ENCODE peak calls at places on chromosome 17, in eight cellular contexts. One of them, this sample, is unnamed.

GRCh38 chr17:69608808-69609494 is 194.5 kb downstream of the MAP2K6 start:
- DNase-seq in foreskin fibroblast: peak; percentile 89
- DNase-seq in neural progenitor cell: no peak
- DNase-seq in naive thymus-derived CD4-positive, alpha-beta T cell: no peak
- DNase-seq in aorta: no peak
- DNase-seq in skeletal muscle cell: peak; percentile 82
- DNase-seq in cardiac fibroblast: peak; percentile 76
- DNase-seq in CD8-positive, alpha-beta T cell: no peak
- DNase-seq in this sample: peak; percentile 94

GRCh38 chr17:79933863-79934652 is 94.8 kb upstream of the CBX4 start:
- DNase-seq in skeletal muscle cell: no peak
- DNase-seq in aorta: no peak
- DNase-seq in naive thymus-derived CD4-positive, alpha-beta T cell: no peak
- DNase-seq in neural progenitor cell: no peak
- DNase-seq in CD8-positive, alpha-beta T cell: no peak
- DNase-seq in foreskin fibroblast: no peak
- DNase-seq in cardiac fibroblast: peak; percentile 22
- DNase-seq in this sample: no peak

GRCh38 chr17:46795379-46795952 is 23.0 kb downstream of the WNT3 start:
- DNase-seq in CD8-positive, alpha-beta T cell: no peak
- DNase-seq in skeletal muscle cell: no peak
- DNase-seq in neural progenitor cell: no peak
- DNase-seq in naive thymus-derived CD4-positive, alpha-beta T cell: no peak
- DNase-seq in foreskin fibroblast: no peak
- DNase-seq in cardiac fibroblast: no peak
- DNase-seq in aorta: no peak
- DNase-seq in this sample: peak; percentile 78

GRCh38 chr17:37813753-37814152 is 68.9 kb upstream of the HNF1B start:
- DNase-seq in foreskin fibroblast: peak; percentile 29
- DNase-seq in naive thymus-derived CD4-positive, alpha-beta T cell: no peak
- DNase-seq in neural progenitor cell: no peak
- DNase-seq in CD8-positive, alpha-beta T cell: no peak
- DNase-seq in aorta: no peak
- DNase-seq in cardiac fibroblast: peak; percentile 15
- DNase-seq in skeletal muscle cell: peak; percentile 75
- DNase-seq in this sample: peak; percentile 94

GRCh38 chr17:57955183-57955952 is at the start of gene CUEDC1:
- DNase-seq in cardiac fibroblast: peak; percentile 71
- DNase-seq in CD8-positive, alpha-beta T cell: peak; percentile 64
- DNase-seq in aorta: peak; percentile 95
- DNase-seq in neural progenitor cell: peak; percentile 86
- DNase-seq in naive thymus-derived CD4-positive, alpha-beta T cell: peak; percentile 42
- DNase-seq in skeletal muscle cell: no peak
- DNase-seq in foreskin fibroblast: peak; percentile 59
- DNase-seq in this sample: peak; percentile 47

GRCh38 chr17:61463068-61463980 is 11.1 kb downstream of the TBX4 start:
- DNase-seq in cardiac fibroblast: no peak
- DNase-seq in skeletal muscle cell: no peak
- DNase-seq in neural progenitor cell: no peak
- DNase-seq in naive thymus-derived CD4-positive, alpha-beta T cell: no peak
- DNase-seq in foreskin fibroblast: no peak
- DNase-seq in aorta: peak; percentile 68
- DNase-seq in CD8-positive, alpha-beta T cell: no peak
- DNase-seq in this sample: no peak

GRCh38 chr17:42407289-42407836 is 15.7 kb downstream of the CAVIN1 start:
- DNase-seq in CD8-positive, alpha-beta T cell: peak; percentile 63
- DNase-seq in cardiac fibroblast: peak; percentile 89
- DNase-seq in aorta: peak; percentile 91
- DNase-seq in naive thymus-derived CD4-positive, alpha-beta T cell: peak; percentile 58
- DNase-seq in skeletal muscle cell: no peak
- DNase-seq in foreskin fibroblast: peak; percentile 64
- DNase-seq in neural progenitor cell: peak; percentile 79
- DNase-seq in this sample: peak; percentile 53

GRCh38 chr17:17067277-17067676 is 25.0 kb downstream of the MPRIP start:
- DNase-seq in cardiac fibroblast: peak; percentile 25
- DNase-seq in CD8-positive, alpha-beta T cell: no peak
- DNase-seq in neural progenitor cell: no peak
- DNase-seq in skeletal muscle cell: no peak
- DNase-seq in foreskin fibroblast: no peak
- DNase-seq in aorta: no peak
- DNase-seq in naive thymus-derived CD4-positive, alpha-beta T cell: no peak
- DNase-seq in this sample: peak; percentile 29

GRCh38 chr17:43627657-43628650 is 33.8 kb downstream of the MEOX1 start:
- DNase-seq in neural progenitor cell: peak; percentile 23
- DNase-seq in aorta: no peak
- DNase-seq in CD8-positive, alpha-beta T cell: no peak
- DNase-seq in cardiac fibroblast: no peak
- DNase-seq in skeletal muscle cell: no peak
- DNase-seq in foreskin fibroblast: no peak
- DNase-seq in naive thymus-derived CD4-positive, alpha-beta T cell: no peak
- DNase-seq in this sample: no peak

GRCh38 chr17:4004517-4005295 is 40.5 kb upstream of the ATP2A3 start:
- DNase-seq in neural progenitor cell: peak; percentile 85
- DNase-seq in foreskin fibroblast: no peak
- DNase-seq in cardiac fibroblast: peak; percentile 35
- DNase-seq in aorta: peak; percentile 87
- DNase-seq in skeletal muscle cell: no peak
- DNase-seq in CD8-positive, alpha-beta T cell: peak; percentile 71
- DNase-seq in naive thymus-derived CD4-positive, alpha-beta T cell: peak; percentile 52
- DNase-seq in this sample: peak; percentile 33

GRCh38 chr17:69967910-69968411 is 107.1 kb upstream of the KCNJ16 start:
- DNase-seq in CD8-positive, alpha-beta T cell: no peak
- DNase-seq in aorta: no peak
- DNase-seq in skeletal muscle cell: peak; percentile 81
- DNase-seq in cardiac fibroblast: peak; percentile 35
- DNase-seq in foreskin fibroblast: peak; percentile 68
- DNase-seq in naive thymus-derived CD4-positive, alpha-beta T cell: no peak
- DNase-seq in neural progenitor cell: no peak
- DNase-seq in this sample: peak; percentile 99

GRCh38 chr17:29573558-29573870 is 5.0 kb downstream of the TP53I13 start:
- DNase-seq in foreskin fibroblast: no peak
- DNase-seq in neural progenitor cell: no peak
- DNase-seq in naive thymus-derived CD4-positive, alpha-beta T cell: no peak
- DNase-seq in skeletal muscle cell: no peak
- DNase-seq in cardiac fibroblast: no peak
- DNase-seq in CD8-positive, alpha-beta T cell: no peak
- DNase-seq in aorta: no peak
- DNase-seq in this sample: no peak

GRCh38 chr17:16463341-16464000 is 28.5 kb downstream of the LRRC75A start:
- DNase-seq in naive thymus-derived CD4-positive, alpha-beta T cell: no peak
- DNase-seq in aorta: no peak
- DNase-seq in skeletal muscle cell: no peak
- DNase-seq in neural progenitor cell: no peak
- DNase-seq in foreskin fibroblast: peak; percentile 82
- DNase-seq in cardiac fibroblast: peak; percentile 74
- DNase-seq in CD8-positive, alpha-beta T cell: no peak
- DNase-seq in this sample: no peak

GRCh38 chr17:8223356-8224063 is 13.1 kb upstream of the AURKB start:
- DNase-seq in CD8-positive, alpha-beta T cell: peak; percentile 54
- DNase-seq in naive thymus-derived CD4-positive, alpha-beta T cell: no peak
- DNase-seq in skeletal muscle cell: no peak
- DNase-seq in neural progenitor cell: peak; percentile 85
- DNase-seq in cardiac fibroblast: peak; percentile 59
- DNase-seq in foreskin fibroblast: peak; percentile 45
- DNase-seq in aorta: peak; percentile 87
- DNase-seq in this sample: peak; percentile 41

GRCh38 chr17:70076189-70076588 is 1.2 kb downstream of the KCNJ16 start:
- DNase-seq in aorta: no peak
- DNase-seq in neural progenitor cell: no peak
- DNase-seq in foreskin fibroblast: no peak
- DNase-seq in naive thymus-derived CD4-positive, alpha-beta T cell: no peak
- DNase-seq in skeletal muscle cell: peak; percentile 28
- DNase-seq in cardiac fibroblast: no peak
- DNase-seq in CD8-positive, alpha-beta T cell: no peak
- DNase-seq in this sample: peak; percentile 68

GRCh38 chr17:45403906-45404490 is 28.7 kb downstream of the ARHGAP27 start:
- DNase-seq in neural progenitor cell: no peak
- DNase-seq in CD8-positive, alpha-beta T cell: no peak
- DNase-seq in cardiac fibroblast: no peak
- DNase-seq in aorta: peak; percentile 40
- DNase-seq in naive thymus-derived CD4-positive, alpha-beta T cell: no peak
- DNase-seq in foreskin fibroblast: no peak
- DNase-seq in skeletal muscle cell: no peak
- DNase-seq in this sample: no peak

GRCh38 chr17:59754547-59754946 is 47.1 kb downstream of the VMP1 start:
- DNase-seq in CD8-positive, alpha-beta T cell: peak; percentile 15
- DNase-seq in neural progenitor cell: no peak
- DNase-seq in skeletal muscle cell: peak; percentile 96
- DNase-seq in naive thymus-derived CD4-positive, alpha-beta T cell: peak; percentile 2
- DNase-seq in cardiac fibroblast: peak; percentile 92
- DNase-seq in foreskin fibroblast: peak; percentile 89
- DNase-seq in aorta: no peak
- DNase-seq in this sample: peak; percentile 99

GRCh38 chr17:5943232-5943631 is 126.9 kb upstream of the WSCD1 start:
- DNase-seq in skeletal muscle cell: no peak
- DNase-seq in naive thymus-derived CD4-positive, alpha-beta T cell: no peak
- DNase-seq in CD8-positive, alpha-beta T cell: no peak
- DNase-seq in foreskin fibroblast: no peak
- DNase-seq in aorta: no peak
- DNase-seq in neural progenitor cell: no peak
- DNase-seq in cardiac fibroblast: no peak
- DNase-seq in this sample: no peak

GRCh38 chr17:56681561-56682266 is 88.2 kb downstream of the NOG start:
- DNase-seq in CD8-positive, alpha-beta T cell: no peak
- DNase-seq in foreskin fibroblast: peak; percentile 49
- DNase-seq in cardiac fibroblast: peak; percentile 50
- DNase-seq in skeletal muscle cell: peak; percentile 80
- DNase-seq in neural progenitor cell: no peak
- DNase-seq in naive thymus-derived CD4-positive, alpha-beta T cell: no peak
- DNase-seq in aorta: no peak
- DNase-seq in this sample: peak; percentile 95

GRCh38 chr17:17076066-17076465 is 33.8 kb downstream of the MPRIP start:
- DNase-seq in neural progenitor cell: no peak
- DNase-seq in CD8-positive, alpha-beta T cell: no peak
- DNase-seq in foreskin fibroblast: no peak
- DNase-seq in naive thymus-derived CD4-positive, alpha-beta T cell: no peak
- DNase-seq in cardiac fibroblast: no peak
- DNase-seq in skeletal muscle cell: no peak
- DNase-seq in aorta: peak; percentile 46
- DNase-seq in this sample: no peak

GRCh38 chr17:78484300-78485159 is 92.7 kb downstream of the DNAH17 start:
- DNase-seq in CD8-positive, alpha-beta T cell: peak; percentile 66
- DNase-seq in foreskin fibroblast: no peak
- DNase-seq in aorta: no peak
- DNase-seq in skeletal muscle cell: no peak
- DNase-seq in neural progenitor cell: peak; percentile 69
- DNase-seq in naive thymus-derived CD4-positive, alpha-beta T cell: peak; percentile 67
- DNase-seq in cardiac fibroblast: no peak
- DNase-seq in this sample: no peak

GRCh38 chr17:48051278-48051677 is 3.1 kb downstream of the NFE2L1 start:
- DNase-seq in neural progenitor cell: no peak
- DNase-seq in foreskin fibroblast: no peak
- DNase-seq in aorta: no peak
- DNase-seq in naive thymus-derived CD4-positive, alpha-beta T cell: no peak
- DNase-seq in CD8-positive, alpha-beta T cell: no peak
- DNase-seq in cardiac fibroblast: no peak
- DNase-seq in skeletal muscle cell: no peak
- DNase-seq in this sample: no peak
- H3K4me3 ChIP-seq in neural progenitor cell: no peak overlapping the region
- H3K4me3 ChIP-seq in foreskin fibroblast: peak overlapping the region; percentile 42
- H3K4me3 ChIP-seq in aorta: no peak overlapping the region
- H3K4me3 ChIP-seq in naive thymus-derived CD4-positive, alpha-beta T cell: no peak overlapping the region
- H3K4me3 ChIP-seq in CD8-positive, alpha-beta T cell: no peak overlapping the region
- H3K4me3 ChIP-seq in cardiac fibroblast: peak overlapping the region; percentile 1
- H3K4me3 ChIP-seq in skeletal muscle cell: peak overlapping the region; percentile 35
- H3K4me3 ChIP-seq in this sample: peak overlapping the region; percentile 22

DNA sequence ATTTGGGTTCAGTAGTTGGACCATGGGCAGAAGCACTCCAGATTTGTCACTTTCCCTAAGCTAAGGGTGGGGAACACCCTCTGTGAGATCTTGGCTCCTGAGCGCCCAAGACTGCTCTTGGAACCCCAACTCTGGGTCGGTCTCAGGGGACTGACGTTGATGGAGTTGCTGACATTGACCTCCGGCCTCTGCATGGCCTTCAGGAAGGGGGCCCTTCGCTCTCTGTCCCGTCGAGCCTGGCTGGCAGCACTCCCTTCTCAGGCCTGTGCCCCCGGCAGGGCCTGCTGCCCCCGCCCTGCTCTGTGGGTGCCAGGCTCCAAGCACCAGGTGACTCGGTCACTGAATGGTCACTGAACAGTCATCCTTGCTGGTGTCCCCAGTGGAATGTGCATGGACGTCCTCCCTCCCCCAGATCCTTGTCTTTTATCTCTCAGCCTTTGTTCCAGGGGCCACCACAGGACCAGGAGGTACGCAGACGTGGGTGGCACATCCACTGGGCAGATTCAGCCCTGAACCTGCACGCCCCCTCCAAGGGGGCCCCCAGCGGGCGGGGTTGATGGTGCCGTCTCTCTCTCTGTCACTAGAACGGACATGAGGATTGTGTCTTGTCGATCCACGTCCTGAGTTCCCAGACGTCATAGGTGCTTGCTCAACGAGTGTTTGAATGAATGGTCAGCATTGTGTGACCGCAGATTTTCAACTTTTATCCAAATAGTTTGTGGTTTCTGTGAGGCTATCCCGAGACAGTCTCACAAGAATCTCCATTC is 314.5 kb downstream of the SEC14L1 start:
- DNase-seq in CD8-positive, alpha-beta T cell: no peak
- DNase-seq in neural progenitor cell: no peak
- DNase-seq in aorta: no peak
- DNase-seq in skeletal muscle cell: no peak
- DNase-seq in naive thymus-derived CD4-positive, alpha-beta T cell: no peak
- DNase-seq in cardiac fibroblast: peak; percentile 93
- DNase-seq in foreskin fibroblast: no peak
- DNase-seq in this sample: peak; percentile 93
- H3K4me3 ChIP-seq in CD8-positive, alpha-beta T cell: peak overlapping the region; percentile 99
- H3K4me3 ChIP-seq in neural progenitor cell: no peak overlapping the region
- H3K4me3 ChIP-seq in aorta: no peak overlapping the region
- H3K4me3 ChIP-seq in skeletal muscle cell: no peak overlapping the region
- H3K4me3 ChIP-seq in naive thymus-derived CD4-positive, alpha-beta T cell: peak overlapping the region; percentile 77
- H3K4me3 ChIP-seq in cardiac fibroblast: no peak overlapping the region
- H3K4me3 ChIP-seq in foreskin fibroblast: no peak overlapping the region
- H3K4me3 ChIP-seq in this sample: no peak overlapping the region

DNA sequence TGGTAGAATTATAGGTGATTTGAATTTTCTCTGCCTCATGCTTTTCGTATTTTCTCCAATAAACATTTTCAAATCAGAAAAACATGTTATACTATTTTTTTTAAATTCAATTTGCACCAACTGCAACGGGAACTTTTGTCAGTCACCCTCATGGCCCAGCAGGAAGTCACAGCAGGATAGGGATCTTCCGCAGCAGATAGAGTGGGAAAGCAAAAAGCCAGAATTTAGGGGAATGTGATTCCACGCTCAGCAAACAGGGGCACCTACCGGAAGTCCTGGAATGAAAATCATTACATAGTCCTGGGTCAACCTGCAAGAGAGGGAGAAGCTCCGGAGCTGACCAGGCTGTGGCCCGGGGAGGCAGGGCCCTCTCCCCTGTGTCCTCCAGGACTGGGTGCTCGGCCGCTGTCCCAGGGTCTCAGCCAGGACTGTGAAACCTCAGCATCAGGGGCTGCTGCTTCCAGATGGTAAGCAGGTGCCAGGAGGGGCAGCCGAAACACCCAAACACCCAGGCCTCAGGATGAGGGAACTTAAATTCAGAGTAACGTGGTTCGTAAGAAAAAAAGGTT is 3.9 kb downstream of the SLC47A2 start:
- DNase-seq in cardiac fibroblast: no peak
- DNase-seq in aorta: no peak
- DNase-seq in neural progenitor cell: no peak
- DNase-seq in CD8-positive, alpha-beta T cell: no peak
- DNase-seq in naive thymus-derived CD4-positive, alpha-beta T cell: no peak
- DNase-seq in foreskin fibroblast: no peak
- DNase-seq in skeletal muscle cell: no peak
- DNase-seq in this sample: no peak
- H3K4me3 ChIP-seq in cardiac fibroblast: no peak overlapping the region
- H3K4me3 ChIP-seq in aorta: no peak overlapping the region
- H3K4me3 ChIP-seq in neural progenitor cell: no peak overlapping the region
- H3K4me3 ChIP-seq in CD8-positive, alpha-beta T cell: no peak overlapping the region
- H3K4me3 ChIP-seq in naive thymus-derived CD4-positive, alpha-beta T cell: no peak overlapping the region
- H3K4me3 ChIP-seq in foreskin fibroblast: no peak overlapping the region
- H3K4me3 ChIP-seq in skeletal muscle cell: no peak overlapping the region
- H3K4me3 ChIP-seq in this sample: no peak overlapping the region

GRCh38 chr17:82227629-82228277 is 1.1 kb upstream of the SLC16A3 start:
- DNase-seq in foreskin fibroblast: no peak
- DNase-seq in neural progenitor cell: no peak
- DNase-seq in skeletal muscle cell: no peak
- DNase-seq in cardiac fibroblast: no peak
- DNase-seq in naive thymus-derived CD4-positive, alpha-beta T cell: no peak
- DNase-seq in CD8-positive, alpha-beta T cell: no peak
- DNase-seq in aorta: no peak
- DNase-seq in this sample: no peak
- H3K4me3 ChIP-seq in foreskin fibroblast: no peak overlapping the region
- H3K4me3 ChIP-seq in neural progenitor cell: peak overlapping the region; percentile 60
- H3K4me3 ChIP-seq in skeletal muscle cell: peak overlapping the region; percentile 55
- H3K4me3 ChIP-seq in cardiac fibroblast: no peak overlapping the region
- H3K4me3 ChIP-seq in naive thymus-derived CD4-positive, alpha-beta T cell: peak overlapping the region; percentile 57
- H3K4me3 ChIP-seq in CD8-positive, alpha-beta T cell: peak overlapping the region; percentile 63
- H3K4me3 ChIP-seq in aorta: no peak overlapping the region
- H3K4me3 ChIP-seq in this sample: peak overlapping the region; percentile 38